ENCODE peak calls at places on chromosomes 16 and 17, in seven cellular contexts. One of them, this sample, is unnamed.

GRCh38 chr16:29757950-29758466 is 12.2 kb upstream of the C16orf54 start:
- DNase-seq in upper lobe of right lung: no peak
- DNase-seq in body of pancreas: no peak
- DNase-seq in stomach: no peak
- DNase-seq in heart left ventricle: no peak
- DNase-seq in fibroblast of the conjunctiva: peak
- DNase-seq in activated naive CD4-positive, alpha-beta T cell: no peak
- DNase-seq in this sample: no peak

GRCh38 chr17:4836221-4836620 is 3.1 kb downstream of the MINK1 start:
- DNase-seq in upper lobe of right lung: no peak
- DNase-seq in body of pancreas: no peak
- DNase-seq in stomach: no peak
- DNase-seq in heart left ventricle: no peak
- DNase-seq in fibroblast of the conjunctiva: no peak
- DNase-seq in activated naive CD4-positive, alpha-beta T cell: no peak
- DNase-seq in this sample: no peak

GRCh38 chr17:81481011-81481799 is 31.4 kb downstream of the ACTG1 start:
- DNase-seq in upper lobe of right lung: peak
- DNase-seq in body of pancreas: peak
- DNase-seq in stomach: peak
- DNase-seq in heart left ventricle: peak
- DNase-seq in fibroblast of the conjunctiva: no peak
- DNase-seq in activated naive CD4-positive, alpha-beta T cell: no peak
- DNase-seq in this sample: peak

GRCh38 chr17:12977008-12977751 is 40.6 kb downstream of the ELAC2 start:
- DNase-seq in upper lobe of right lung: no peak
- DNase-seq in body of pancreas: no peak
- DNase-seq in stomach: no peak
- DNase-seq in heart left ventricle: no peak
- DNase-seq in fibroblast of the conjunctiva: no peak
- DNase-seq in activated naive CD4-positive, alpha-beta T cell: no peak
- DNase-seq in this sample: peak

GRCh38 chr17:41492351-41492750 is 2.6 kb upstream of the KRT36 start:
- DNase-seq in upper lobe of right lung: no peak
- DNase-seq in body of pancreas: no peak
- DNase-seq in stomach: no peak
- DNase-seq in heart left ventricle: no peak
- DNase-seq in fibroblast of the conjunctiva: no peak
- DNase-seq in activated naive CD4-positive, alpha-beta T cell: no peak
- DNase-seq in this sample: no peak

GRCh38 chr16:74730049-74730683 is 29.5 kb upstream of the MLKL start:
- DNase-seq in upper lobe of right lung: no peak
- DNase-seq in body of pancreas: peak
- DNase-seq in stomach: peak
- DNase-seq in heart left ventricle: no peak
- DNase-seq in fibroblast of the conjunctiva: no peak
- DNase-seq in activated naive CD4-positive, alpha-beta T cell: no peak
- DNase-seq in this sample: no peak

GRCh38 chr16:47013910-47014309 is 40.4 kb upstream of the DNAJA2 start:
- DNase-seq in upper lobe of right lung: no peak
- DNase-seq in body of pancreas: no peak
- DNase-seq in stomach: no peak
- DNase-seq in heart left ventricle: no peak
- DNase-seq in fibroblast of the conjunctiva: no peak
- DNase-seq in activated naive CD4-positive, alpha-beta T cell: no peak
- DNase-seq in this sample: no peak

GRCh38 chr17:1490643-1491405 is 1.7 kb downstream of the MYO1C start:
- DNase-seq in upper lobe of right lung: peak
- DNase-seq in body of pancreas: peak
- DNase-seq in stomach: peak
- DNase-seq in heart left ventricle: peak
- DNase-seq in fibroblast of the conjunctiva: no peak
- DNase-seq in activated naive CD4-positive, alpha-beta T cell: no peak
- DNase-seq in this sample: peak

GRCh38 chr16:27436065-27436464 is 34.1 kb downstream of the IL21R start:
- DNase-seq in upper lobe of right lung: peak
- DNase-seq in body of pancreas: no peak
- DNase-seq in stomach: no peak
- DNase-seq in heart left ventricle: no peak
- DNase-seq in fibroblast of the conjunctiva: no peak
- DNase-seq in activated naive CD4-positive, alpha-beta T cell: no peak
- DNase-seq in this sample: no peak

GRCh38 chr17:38451840-38452529 is 23.7 kb downstream of the ARHGAP23 start:
- DNase-seq in upper lobe of right lung: no peak
- DNase-seq in body of pancreas: no peak
- DNase-seq in stomach: no peak
- DNase-seq in heart left ventricle: no peak
- DNase-seq in fibroblast of the conjunctiva: peak
- DNase-seq in activated naive CD4-positive, alpha-beta T cell: no peak
- DNase-seq in this sample: no peak

GRCh38 chr16:583815-584591 is 5.9 kb upstream of the RAB40C start:
- DNase-seq in upper lobe of right lung: no peak
- DNase-seq in body of pancreas: peak
- DNase-seq in stomach: no peak
- DNase-seq in heart left ventricle: no peak
- DNase-seq in fibroblast of the conjunctiva: no peak
- DNase-seq in activated naive CD4-positive, alpha-beta T cell: no peak
- DNase-seq in this sample: no peak

GRCh38 chr17:76243826-76244679 is 3.8 kb upstream of the RNF157 start:
- DNase-seq in upper lobe of right lung: no peak
- DNase-seq in body of pancreas: no peak
- DNase-seq in stomach: no peak
- DNase-seq in heart left ventricle: no peak
- DNase-seq in fibroblast of the conjunctiva: no peak
- DNase-seq in activated naive CD4-positive, alpha-beta T cell: no peak
- DNase-seq in this sample: peak

GRCh38 chr17:56786989-56787482 is 46.7 kb downstream of the C17orf67 start:
- DNase-seq in upper lobe of right lung: no peak
- DNase-seq in body of pancreas: no peak
- DNase-seq in stomach: no peak
- DNase-seq in heart left ventricle: no peak
- DNase-seq in fibroblast of the conjunctiva: peak
- DNase-seq in activated naive CD4-positive, alpha-beta T cell: no peak
- DNase-seq in this sample: no peak

GRCh38 chr16:82070656-82071369 is 35.8 kb downstream of the HSD17B2 start:
- DNase-seq in upper lobe of right lung: no peak
- DNase-seq in body of pancreas: no peak
- DNase-seq in stomach: no peak
- DNase-seq in heart left ventricle: no peak
- DNase-seq in fibroblast of the conjunctiva: no peak
- DNase-seq in activated naive CD4-positive, alpha-beta T cell: no peak
- DNase-seq in this sample: no peak

GRCh38 chr16:9308300-9309209 is 217.1 kb downstream of the HAPSTR1 start:
- DNase-seq in upper lobe of right lung: no peak
- DNase-seq in body of pancreas: peak
- DNase-seq in stomach: no peak
- DNase-seq in heart left ventricle: no peak
- DNase-seq in fibroblast of the conjunctiva: no peak
- DNase-seq in activated naive CD4-positive, alpha-beta T cell: no peak
- DNase-seq in this sample: no peak

GRCh38 chr17:8791910-8792270 is 7.3 kb downstream of the MFSD6L start:
- DNase-seq in upper lobe of right lung: no peak
- DNase-seq in body of pancreas: no peak
- DNase-seq in stomach: no peak
- DNase-seq in heart left ventricle: no peak
- DNase-seq in fibroblast of the conjunctiva: peak
- DNase-seq in activated naive CD4-positive, alpha-beta T cell: no peak
- DNase-seq in this sample: no peak

GRCh38 chr17:40304464-40304863 is 4.5 kb upstream of the RARA start:
- DNase-seq in upper lobe of right lung: no peak
- DNase-seq in body of pancreas: no peak
- DNase-seq in stomach: no peak
- DNase-seq in heart left ventricle: no peak
- DNase-seq in fibroblast of the conjunctiva: peak
- DNase-seq in activated naive CD4-positive, alpha-beta T cell: no peak
- DNase-seq in this sample: peak

GRCh38 chr16:66924527-66925321 is 611 bp downstream of the RRAD start:
- DNase-seq in upper lobe of right lung: peak
- DNase-seq in body of pancreas: peak
- DNase-seq in stomach: peak
- DNase-seq in heart left ventricle: peak
- DNase-seq in fibroblast of the conjunctiva: no peak
- DNase-seq in activated naive CD4-positive, alpha-beta T cell: no peak
- DNase-seq in this sample: no peak

GRCh38 chr17:54992797-54993639 is 24.5 kb downstream of the STXBP4 start:
- DNase-seq in upper lobe of right lung: no peak
- DNase-seq in body of pancreas: no peak
- DNase-seq in stomach: no peak
- DNase-seq in heart left ventricle: no peak
- DNase-seq in fibroblast of the conjunctiva: peak
- DNase-seq in activated naive CD4-positive, alpha-beta T cell: no peak
- DNase-seq in this sample: no peak

GRCh38 chr16:84080378-84080777 is 36.4 kb downstream of the MBTPS1 start:
- DNase-seq in upper lobe of right lung: no peak
- DNase-seq in body of pancreas: no peak
- DNase-seq in stomach: no peak
- DNase-seq in heart left ventricle: peak
- DNase-seq in fibroblast of the conjunctiva: no peak
- DNase-seq in activated naive CD4-positive, alpha-beta T cell: no peak
- DNase-seq in this sample: no peak